ENCODE peak calls at places on chromosome 20, in ten cellular contexts. One of them, this sample, is unnamed.

GRCh38 chr20:48215536-48215935 is 430.3 kb upstream of the SULF2 start:
- DNase-seq in psoas muscle: no peak
- DNase-seq in coronary artery: no peak
- DNase-seq in heart left ventricle: no peak
- DNase-seq in ascending aorta: no peak
- DNase-seq in cardiac muscle cell: peak; percentile 14
- DNase-seq in GM23338: no peak
- DNase-seq in colonic mucosa: no peak
- DNase-seq in tibial nerve: no peak
- DNase-seq in dorsolateral prefrontal cortex: no peak
- DNase-seq in this sample: no peak

GRCh38 chr20:60255426-60255825 is 297.2 kb downstream of the CDH26 start:
- DNase-seq in psoas muscle: no peak
- DNase-seq in coronary artery: no peak
- DNase-seq in heart left ventricle: no peak
- DNase-seq in ascending aorta: no peak
- DNase-seq in cardiac muscle cell: no peak
- DNase-seq in GM23338: no peak
- DNase-seq in colonic mucosa: no peak
- DNase-seq in tibial nerve: no peak
- DNase-seq in dorsolateral prefrontal cortex: no peak
- DNase-seq in this sample: no peak

GRCh38 chr20:46484954-46485353 is 28.4 kb downstream of the ZNF334 start:
- DNase-seq in psoas muscle: no peak
- DNase-seq in coronary artery: no peak
- DNase-seq in heart left ventricle: no peak
- DNase-seq in ascending aorta: no peak
- DNase-seq in cardiac muscle cell: no peak
- DNase-seq in GM23338: peak; percentile 39
- DNase-seq in colonic mucosa: no peak
- DNase-seq in tibial nerve: no peak
- DNase-seq in dorsolateral prefrontal cortex: no peak
- DNase-seq in this sample: no peak

GRCh38 chr20:43983359-43983758 is 68.7 kb downstream of the TOX2 start:
- DNase-seq in psoas muscle: no peak
- DNase-seq in coronary artery: no peak
- DNase-seq in heart left ventricle: peak; percentile 6
- DNase-seq in ascending aorta: no peak
- DNase-seq in cardiac muscle cell: no peak
- DNase-seq in GM23338: peak; percentile 62
- DNase-seq in colonic mucosa: peak; percentile 90
- DNase-seq in tibial nerve: no peak
- DNase-seq in dorsolateral prefrontal cortex: no peak
- DNase-seq in this sample: no peak

GRCh38 chr20:58536289-58536688 is 21.1 kb upstream of the APCDD1L start:
- DNase-seq in psoas muscle: no peak
- DNase-seq in coronary artery: no peak
- DNase-seq in heart left ventricle: no peak
- DNase-seq in ascending aorta: no peak
- DNase-seq in cardiac muscle cell: no peak
- DNase-seq in GM23338: no peak
- DNase-seq in colonic mucosa: no peak
- DNase-seq in tibial nerve: no peak
- DNase-seq in dorsolateral prefrontal cortex: no peak
- DNase-seq in this sample: no peak

GRCh38 chr20:10670521-10671220 is 3.1 kb downstream of the JAG1 start:
- DNase-seq in psoas muscle: no peak
- DNase-seq in coronary artery: no peak
- DNase-seq in heart left ventricle: peak; percentile 48
- DNase-seq in ascending aorta: no peak
- DNase-seq in cardiac muscle cell: no peak
- DNase-seq in GM23338: no peak
- DNase-seq in colonic mucosa: no peak
- DNase-seq in tibial nerve: no peak
- DNase-seq in dorsolateral prefrontal cortex: no peak
- DNase-seq in this sample: no peak

GRCh38 chr20:54043044-54043967 is 27.1 kb downstream of the BCAS1 start:
- DNase-seq in psoas muscle: no peak
- DNase-seq in coronary artery: no peak
- DNase-seq in heart left ventricle: no peak
- DNase-seq in ascending aorta: no peak
- DNase-seq in cardiac muscle cell: no peak
- DNase-seq in GM23338: no peak
- DNase-seq in colonic mucosa: no peak
- DNase-seq in tibial nerve: no peak
- DNase-seq in dorsolateral prefrontal cortex: peak; percentile 77
- DNase-seq in this sample: no peak

GRCh38 chr20:38190936-38191371 is 25.9 kb upstream of the TGM2 start:
- DNase-seq in psoas muscle: no peak
- DNase-seq in coronary artery: peak; percentile 91
- DNase-seq in heart left ventricle: no peak
- DNase-seq in ascending aorta: peak; percentile 42
- DNase-seq in cardiac muscle cell: no peak
- DNase-seq in GM23338: no peak
- DNase-seq in colonic mucosa: no peak
- DNase-seq in tibial nerve: no peak
- DNase-seq in dorsolateral prefrontal cortex: no peak
- DNase-seq in this sample: no peak

GRCh38 chr20:50189681-50190250 is 864 bp upstream of the CEBPB start:
- DNase-seq in psoas muscle: peak; percentile 78
- DNase-seq in coronary artery: peak; percentile 82
- DNase-seq in heart left ventricle: peak; percentile 57
- DNase-seq in ascending aorta: no peak
- DNase-seq in cardiac muscle cell: peak; percentile 22
- DNase-seq in GM23338: peak; percentile 83
- DNase-seq in colonic mucosa: peak; percentile 91
- DNase-seq in tibial nerve: no peak
- DNase-seq in dorsolateral prefrontal cortex: no peak
- DNase-seq in this sample: peak; percentile 62

GRCh38 chr20:47993035-47993755 is 207.9 kb upstream of the SULF2 start:
- DNase-seq in psoas muscle: no peak
- DNase-seq in coronary artery: peak; percentile 41
- DNase-seq in heart left ventricle: no peak
- DNase-seq in ascending aorta: no peak
- DNase-seq in cardiac muscle cell: no peak
- DNase-seq in GM23338: no peak
- DNase-seq in colonic mucosa: peak; percentile 43
- DNase-seq in tibial nerve: no peak
- DNase-seq in dorsolateral prefrontal cortex: no peak
- DNase-seq in this sample: no peak

GRCh38 chr20:34089655-34090324 is 22.3 kb downstream of the EIF2S2 start:
- DNase-seq in psoas muscle: no peak
- DNase-seq in coronary artery: no peak
- DNase-seq in heart left ventricle: peak; percentile 43
- DNase-seq in ascending aorta: no peak
- DNase-seq in cardiac muscle cell: no peak
- DNase-seq in GM23338: no peak
- DNase-seq in colonic mucosa: no peak
- DNase-seq in tibial nerve: no peak
- DNase-seq in dorsolateral prefrontal cortex: no peak
- DNase-seq in this sample: no peak
- TF ChIP-seq CTCF in psoas muscle: no peak
- TF ChIP-seq CTCF in coronary artery: no peak
- TF ChIP-seq CTCF in heart left ventricle: no peak
- TF ChIP-seq CTCF in ascending aorta: no peak
- TF ChIP-seq CTCF in cardiac muscle cell: no peak
- TF ChIP-seq CTCF in GM23338: no peak
- TF ChIP-seq CTCF in colonic mucosa: no peak
- TF ChIP-seq CTCF in tibial nerve: no peak
- TF ChIP-seq CTCF in dorsolateral prefrontal cortex: no peak
- TF ChIP-seq CTCF in this sample: no peak

GRCh38 chr20:61878478-61879302 is 187.0 kb downstream of the TAF4 start:
- DNase-seq in psoas muscle: peak; percentile 38
- DNase-seq in coronary artery: no peak
- DNase-seq in heart left ventricle: no peak
- DNase-seq in ascending aorta: no peak
- DNase-seq in cardiac muscle cell: no peak
- DNase-seq in GM23338: no peak
- DNase-seq in colonic mucosa: no peak
- DNase-seq in tibial nerve: no peak
- DNase-seq in dorsolateral prefrontal cortex: no peak
- DNase-seq in this sample: no peak
- H3K4me3 ChIP-seq in psoas muscle: no peak overlapping the region
- H3K4me3 ChIP-seq in coronary artery: no peak overlapping the region
- H3K4me3 ChIP-seq in heart left ventricle: no peak overlapping the region
- H3K4me3 ChIP-seq in ascending aorta: no peak overlapping the region
- H3K4me3 ChIP-seq in cardiac muscle cell: no peak overlapping the region
- H3K4me3 ChIP-seq in GM23338: no peak overlapping the region
- H3K4me3 ChIP-seq in colonic mucosa: no peak overlapping the region
- H3K4me3 ChIP-seq in tibial nerve: no peak overlapping the region
- H3K4me3 ChIP-seq in dorsolateral prefrontal cortex: no peak overlapping the region
- H3K4me3 ChIP-seq in this sample: no peak overlapping the region

GRCh38 chr20:61849376-61849775 is 216.3 kb downstream of the TAF4 start:
- DNase-seq in psoas muscle: peak; percentile 6
- DNase-seq in coronary artery: no peak
- DNase-seq in heart left ventricle: no peak
- DNase-seq in ascending aorta: no peak
- DNase-seq in cardiac muscle cell: no peak
- DNase-seq in GM23338: no peak
- DNase-seq in colonic mucosa: no peak
- DNase-seq in tibial nerve: no peak
- DNase-seq in dorsolateral prefrontal cortex: no peak
- DNase-seq in this sample: no peak
- H3K27ac ChIP-seq in psoas muscle: no peak overlapping the region
- H3K27ac ChIP-seq in coronary artery: no peak overlapping the region
- H3K27ac ChIP-seq in heart left ventricle: no peak overlapping the region
- H3K27ac ChIP-seq in ascending aorta: no peak overlapping the region
- H3K27ac ChIP-seq in cardiac muscle cell: no peak overlapping the region
- H3K27ac ChIP-seq in GM23338: no peak overlapping the region
- H3K27ac ChIP-seq in colonic mucosa: no peak overlapping the region
- H3K27ac ChIP-seq in tibial nerve: no peak overlapping the region
- H3K27ac ChIP-seq in dorsolateral prefrontal cortex: no peak overlapping the region
- H3K27ac ChIP-seq in this sample: no peak overlapping the region

GRCh38 chr20:8782804-8783203 is 286.1 kb upstream of the PLCB4 start:
- DNase-seq in psoas muscle: no peak
- DNase-seq in coronary artery: no peak
- DNase-seq in heart left ventricle: no peak
- DNase-seq in ascending aorta: no peak
- DNase-seq in cardiac muscle cell: peak; percentile 78
- DNase-seq in GM23338: no peak
- DNase-seq in colonic mucosa: no peak
- DNase-seq in tibial nerve: no peak
- DNase-seq in dorsolateral prefrontal cortex: no peak
- DNase-seq in this sample: no peak
- TF ChIP-seq CTCF in psoas muscle: no peak
- TF ChIP-seq CTCF in coronary artery: no peak
- TF ChIP-seq CTCF in heart left ventricle: no peak
- TF ChIP-seq CTCF in ascending aorta: no peak
- TF ChIP-seq CTCF in cardiac muscle cell: no peak
- TF ChIP-seq CTCF in GM23338: no peak
- TF ChIP-seq CTCF in colonic mucosa: no peak
- TF ChIP-seq CTCF in tibial nerve: no peak
- TF ChIP-seq CTCF in dorsolateral prefrontal cortex: no peak
- TF ChIP-seq CTCF in this sample: no peak

DNA sequence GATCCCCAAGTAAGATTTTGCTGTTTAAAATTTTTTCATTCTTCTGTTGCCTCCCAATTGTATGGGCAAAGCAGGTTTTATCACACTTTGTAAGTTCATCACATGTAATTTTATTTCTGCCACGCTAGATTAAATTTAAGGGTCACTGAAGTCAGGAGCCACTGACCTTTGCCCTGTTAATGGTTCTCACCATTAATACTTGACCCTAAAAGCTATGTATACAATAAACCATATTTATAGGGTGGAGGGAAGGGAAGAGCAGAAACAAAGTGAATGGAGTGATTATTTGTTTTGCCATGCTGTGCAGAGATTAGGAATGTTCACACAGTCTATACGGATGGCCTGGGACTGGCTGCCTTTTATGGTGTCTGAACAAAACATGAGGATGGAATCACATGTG is 186.7 kb downstream of the BMP2 start:
- DNase-seq in psoas muscle: no peak
- DNase-seq in coronary artery: no peak
- DNase-seq in heart left ventricle: no peak
- DNase-seq in ascending aorta: no peak
- DNase-seq in cardiac muscle cell: no peak
- DNase-seq in GM23338: no peak
- DNase-seq in colonic mucosa: no peak
- DNase-seq in tibial nerve: no peak
- DNase-seq in dorsolateral prefrontal cortex: no peak
- DNase-seq in this sample: no peak
- H3K4me3 ChIP-seq in psoas muscle: no peak overlapping the region
- H3K4me3 ChIP-seq in coronary artery: no peak overlapping the region
- H3K4me3 ChIP-seq in heart left ventricle: no peak overlapping the region
- H3K4me3 ChIP-seq in ascending aorta: no peak overlapping the region
- H3K4me3 ChIP-seq in cardiac muscle cell: no peak overlapping the region
- H3K4me3 ChIP-seq in GM23338: no peak overlapping the region
- H3K4me3 ChIP-seq in colonic mucosa: no peak overlapping the region
- H3K4me3 ChIP-seq in tibial nerve: no peak overlapping the region
- H3K4me3 ChIP-seq in dorsolateral prefrontal cortex: no peak overlapping the region
- H3K4me3 ChIP-seq in this sample: no peak overlapping the region

DNA sequence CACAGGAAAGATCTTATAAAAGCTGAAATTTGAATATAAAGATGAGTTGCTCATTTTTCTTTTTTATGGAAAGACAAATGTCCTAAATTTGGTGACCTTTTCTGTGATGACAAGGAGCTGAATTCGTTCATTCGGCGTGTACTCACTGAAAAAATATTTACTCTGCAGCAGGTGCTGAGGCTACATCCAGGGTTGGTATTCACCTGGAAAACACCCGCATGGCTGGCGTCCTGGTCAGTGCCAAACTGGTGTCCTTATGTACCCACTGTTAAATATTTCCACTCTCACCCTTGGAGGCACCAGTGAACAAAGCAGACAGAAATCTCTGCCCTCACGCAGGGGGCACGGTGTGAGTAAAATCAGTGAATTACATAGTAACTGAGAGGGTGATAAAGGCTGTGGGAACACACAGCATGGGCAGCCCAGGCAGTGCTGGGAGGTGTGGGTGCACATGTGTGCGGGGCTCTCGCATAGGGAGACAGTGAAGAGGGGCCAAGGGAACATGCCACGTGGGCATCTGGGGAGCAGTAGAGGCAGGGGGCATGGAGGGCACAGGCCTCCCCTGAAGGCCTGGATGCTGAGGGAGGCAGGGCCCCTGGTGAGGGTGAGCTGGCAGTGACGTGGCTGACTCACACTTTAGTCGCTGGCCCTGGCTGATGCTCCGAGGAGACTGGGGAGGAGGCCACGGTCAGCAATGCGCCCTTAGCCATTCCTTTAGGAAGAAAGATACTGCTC is 89.7 kb downstream of the INSM1 start:
- DNase-seq in psoas muscle: no peak
- DNase-seq in coronary artery: no peak
- DNase-seq in heart left ventricle: no peak
- DNase-seq in ascending aorta: no peak
- DNase-seq in cardiac muscle cell: peak; percentile 30
- DNase-seq in GM23338: no peak
- DNase-seq in colonic mucosa: no peak
- DNase-seq in tibial nerve: no peak
- DNase-seq in dorsolateral prefrontal cortex: no peak
- DNase-seq in this sample: no peak
- H3K27ac ChIP-seq in psoas muscle: no peak overlapping the region
- H3K27ac ChIP-seq in coronary artery: no peak overlapping the region
- H3K27ac ChIP-seq in heart left ventricle: no peak overlapping the region
- H3K27ac ChIP-seq in ascending aorta: no peak overlapping the region
- H3K27ac ChIP-seq in cardiac muscle cell: no peak overlapping the region
- H3K27ac ChIP-seq in GM23338: no peak overlapping the region
- H3K27ac ChIP-seq in colonic mucosa: no peak overlapping the region
- H3K27ac ChIP-seq in tibial nerve: no peak overlapping the region
- H3K27ac ChIP-seq in dorsolateral prefrontal cortex: no peak overlapping the region
- H3K27ac ChIP-seq in this sample: no peak overlapping the region

This sample was measured in gastrocnemius medialis.